ENCODE peak calls at places on chromosomes 4 and X, in seven cellular contexts. U is A549, B is HepG2, K is kidney, L is ovary, J is tibial nerve, I is A673. D is an unnamed sample.

GRCh38 chr4:173486714-173487392 is 43.2 kb downstream of the HAND2 start:
- DNase-seq in U (no peak), B (no peak), K (no peak), L (no peak), J (no peak), I (peak), D (no peak)

GRCh38 chrX:140177821-140178220 is 212.5 kb upstream of the CXorf66 start:
- DNase-seq in U (no peak), B (no peak), K (no peak), L (no peak), J (no peak), I (no peak), D (no peak)

GRCh38 chr4:123209436-123209835 is 187.2 kb upstream of the SPRY1 start:
- DNase-seq in U (no peak), B (no peak), K (peak), L (no peak), J (no peak), I (no peak), D (no peak)

GRCh38 chrX:44619039-44619438 is 76.4 kb upstream of the FUNDC1 start:
- DNase-seq in U (no peak), B (no peak), K (no peak), L (no peak), J (no peak), I (peak), D (no peak)

GRCh38 chr4:108303488-108304177 is 134.9 kb upstream of the LEF1 start:
- DNase-seq in U (no peak), B (no peak), K (no peak), L (no peak), J (no peak), I (no peak), D (no peak)

GRCh38 chrX:79181401-79181800 is 36.9 kb downstream of the GPR174 start:
- DNase-seq in U (no peak), B (no peak), K (no peak), L (no peak), J (no peak), I (no peak), D (no peak)

GRCh38 chr4:95675623-95676022 is 126.8 kb upstream of the UNC5C start:
- DNase-seq in U (no peak), B (no peak), K (no peak), L (no peak), J (no peak), I (no peak), D (no peak)

GRCh38 chr4:70651864-70652506 is 14.3 kb downstream of the JCHAIN start:
- DNase-seq in U (peak), B (peak), K (no peak), L (no peak), J (no peak), I (peak), D (peak)

GRCh38 chr4:155523358-155523757 is 143.3 kb upstream of the GUCY1A1 start:
- DNase-seq in U (no peak), B (no peak), K (no peak), L (no peak), J (no peak), I (no peak), D (no peak)

GRCh38 chrX:153816821-153817220 is 13.5 kb downstream of the PDZD4 start:
- DNase-seq in U (no peak), B (no peak), K (no peak), L (no peak), J (no peak), I (no peak), D (peak)

GRCh38 chrX:50747471-50747900 is 66.5 kb downstream of the SHROOM4 start:
- DNase-seq in U (peak), B (peak), K (no peak), L (no peak), J (no peak), I (peak), D (peak)

GRCh38 chr4:17584502-17585213 is 7.7 kb downstream of the LAP3 start:
- DNase-seq in U (no peak), B (no peak), K (no peak), L (no peak), J (no peak), I (no peak), D (no peak)

GRCh38 chr4:97978791-97979488 is 164.3 kb downstream of the STPG2 start:
- DNase-seq in U (no peak), B (no peak), K (no peak), L (no peak), J (no peak), I (no peak), D (no peak)

GRCh38 chr4:161554372-161554990 is 609.3 kb downstream of the FSTL5 start:
- DNase-seq in U (no peak), B (no peak), K (no peak), L (no peak), J (no peak), I (peak), D (no peak)

GRCh38 chrX:8848921-8849320 is 47.7 kb upstream of the FAM9A start:
- DNase-seq in U (no peak), B (no peak), K (no peak), L (no peak), J (no peak), I (no peak), D (no peak)

GRCh38 chrX:130028196-130028595 is 45.8 kb downstream of the BCORL1 start:
- DNase-seq in U (peak), B (no peak), K (no peak), L (peak), J (peak), I (peak), D (peak)

GRCh38 chrX:103628386-103629290 is at the start of gene TCEAL1:
- DNase-seq in U (no peak), B (peak), K (peak), L (peak), J (peak), I (peak), D (peak)

GRCh38 chr4:23706972-23707676 is 182.7 kb downstream of the PPARGC1A start:
- DNase-seq in U (no peak), B (no peak), K (no peak), L (no peak), J (no peak), I (no peak), D (no peak)

GRCh38 chr4:36426741-36427140 is 145.3 kb downstream of the DTHD1 start:
- DNase-seq in U (no peak), B (no peak), K (no peak), L (no peak), J (no peak), I (no peak), D (no peak)

GRCh38 chr4:110622841-110623709 is at the start of gene PITX2:
- DNase-seq in U (no peak), B (no peak), K (peak), L (peak), J (no peak), I (no peak), D (peak)
- H3K27ac ChIP-seq in U (no peak), B (no peak), K (no peak), L (no peak), J (no peak), I (no peak), D (no peak)

GRCh38 chr4:88119951-88120350 is 38.5 kb downstream of the ABCG2 start:
- DNase-seq in U (no peak), B (no peak), K (no peak), L (no peak), J (no peak), I (no peak), D (no peak)
- TF ChIP-seq CTCF in U (no peak), B (no peak), K (no peak), L (no peak), J (no peak), I (no peak), D (no peak)

DNA sequence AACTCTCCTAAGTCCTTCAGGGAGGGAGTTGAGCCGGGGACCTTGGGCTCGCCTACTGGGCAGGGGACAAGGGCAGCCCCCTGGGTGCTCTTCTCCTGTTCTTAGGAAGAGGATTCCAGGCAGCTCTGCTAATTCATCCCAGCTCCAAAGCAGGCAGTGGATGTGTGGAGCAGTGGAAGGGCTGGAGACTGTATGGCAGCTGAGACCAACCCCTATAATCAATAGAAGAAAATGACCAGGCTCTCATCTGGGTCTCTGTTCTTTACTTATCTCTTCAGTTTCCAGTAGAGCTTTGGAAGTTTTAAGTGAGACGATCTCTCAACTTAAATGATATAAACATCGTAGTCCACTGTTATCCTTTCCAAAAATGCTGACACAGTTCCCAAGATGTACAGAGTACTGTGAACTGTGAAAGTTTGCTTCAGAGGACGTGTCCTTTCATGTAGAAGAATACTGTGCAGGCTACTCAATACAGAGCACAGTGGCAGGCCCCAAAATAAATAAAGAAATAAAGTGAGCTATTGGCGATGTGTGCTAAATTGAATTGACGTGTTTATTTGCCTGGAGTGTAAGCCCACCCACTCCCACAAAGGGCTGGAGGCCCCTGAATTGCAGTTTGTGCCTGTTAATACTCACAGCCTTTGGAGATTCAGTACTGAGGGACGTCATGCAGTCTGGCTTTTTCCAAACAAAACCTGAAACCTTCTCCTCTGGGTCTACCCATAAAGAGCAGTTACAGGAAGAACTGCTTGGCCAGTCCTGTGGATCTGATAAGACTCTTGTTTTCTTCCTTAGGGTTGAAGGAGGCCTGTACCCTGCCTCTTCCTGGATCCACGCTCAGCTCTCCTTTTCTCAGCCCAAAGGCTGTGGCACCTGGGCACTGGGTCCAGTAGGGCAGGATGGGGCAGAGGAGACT is 66.2 kb downstream of the SOWAHB start:
- DNase-seq in U (no peak), B (peak), K (no peak), L (no peak), J (no peak), I (no peak), D (no peak)
- H3K4me3 ChIP-seq in U (peak), B (peak), K (peak), L (no peak), J (peak), I (no peak), D (peak)

GRCh38 chr4:183335369-183335940 is 13.2 kb upstream of the CLDN24 start:
- DNase-seq in U (peak), B (peak), K (peak), L (no peak), J (no peak), I (peak), D (no peak)

GRCh38 chr4:183330841-183331240 is 8.6 kb upstream of the CLDN24 start:
- DNase-seq in U (no peak), B (no peak), K (no peak), L (no peak), J (no peak), I (no peak), D (no peak)

GRCh38 chr4:183332447-183332846 is 10.2 kb upstream of the CLDN24 start:
- DNase-seq in U (no peak), B (no peak), K (no peak), L (no peak), J (no peak), I (no peak), D (no peak)

GRCh38 chr4:183333202-183333601 is 11.0 kb upstream of the CLDN24 start:
- DNase-seq in U (no peak), B (no peak), K (no peak), L (no peak), J (no peak), I (no peak), D (no peak)

DNA sequence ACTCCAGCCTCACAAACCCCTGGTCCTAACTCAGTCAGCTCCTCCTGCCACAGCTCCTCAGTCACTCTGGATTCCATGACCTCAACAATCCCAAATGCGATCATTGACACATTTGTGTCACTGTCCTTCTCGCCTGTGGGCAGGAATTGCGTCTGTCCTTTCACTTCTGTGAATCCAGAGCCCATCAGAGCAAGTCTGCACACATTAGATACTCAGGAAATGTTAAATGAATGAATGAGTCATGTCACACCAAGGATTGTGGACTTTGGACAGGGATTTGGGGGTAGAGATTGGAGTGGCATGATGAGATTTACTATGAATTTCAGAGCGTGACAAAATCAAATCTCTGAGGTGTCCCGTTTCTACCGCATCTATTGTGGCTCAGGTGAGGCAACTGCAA is 11.8 kb upstream of the CLDN24 start:
- DNase-seq in U (peak), B (peak), K (no peak), L (no peak), J (no peak), I (peak), D (no peak)
- H3K27ac ChIP-seq in U (peak), B (no peak), K (no peak), L (no peak), J (no peak), I (no peak), D (no peak)

D was measured in endodermal cell.